ENCODE peak calls at places on chromosomes 4 and X, in six cellular contexts. E is thoracic aorta, K is astrocyte of the spinal cord, J is right cardiac atrium, I is heart right ventricle, F is K562. W is an unnamed sample.

GRCh38 chr4:78237360-78237759 is 180.2 kb downstream of the FRAS1 start:
- DNase-seq in E (no peak), K (no peak), J (no peak), I (no peak), F (no peak), W (no peak)

GRCh38 chr4:4735136-4735754 is 124.2 kb upstream of the MSX1 start:
- DNase-seq in E (no peak), K (no peak), J (no peak), I (no peak), F (no peak), W (no peak)

GRCh38 chrX:5852941-5853340 is 375.7 kb downstream of the NLGN4X start:
- DNase-seq in E (no peak), K (no peak), J (no peak), I (no peak), F (no peak), W (no peak)

GRCh38 chr4:17719106-17719505 is 62.3 kb downstream of the FAM184B start:
- DNase-seq in E (no peak), K (no peak), J (no peak), I (no peak), F (no peak), W (no peak)

GRCh38 chr4:7857238-7857701 is 82.4 kb downstream of the AFAP1 start:
- DNase-seq in E (no peak), K (peak; percentile 89), J (peak; percentile 60), I (no peak), F (no peak), W (no peak)

GRCh38 chr4:174590336-174590735 is 68.0 kb upstream of the HPGD start:
- DNase-seq in E (no peak), K (no peak), J (no peak), I (no peak), F (no peak), W (no peak)

GRCh38 chr4:1278336-1278670 is 11.4 kb upstream of the MAEA start:
- DNase-seq in E (no peak), K (no peak), J (no peak), I (no peak), F (no peak), W (no peak)

GRCh38 chr4:5632043-5632440 is 76.3 kb downstream of the EVC2 start:
- DNase-seq in E (no peak), K (no peak), J (no peak), I (no peak), F (no peak), W (no peak)

GRCh38 chr4:129429566-129430339 is 333.8 kb downstream of the C4orf33 start:
- DNase-seq in E (no peak), K (peak; percentile 22), J (peak; percentile 15), I (no peak), F (no peak), W (no peak)

GRCh38 chrX:73028876-73029275 is 26.1 kb downstream of the PABPC1L2B start:
- DNase-seq in E (no peak), K (no peak), J (no peak), I (no peak), F (no peak), W (no peak)

GRCh38 chr4:178937130-178937529 is 1494.9 kb upstream of the AGA start:
- DNase-seq in E (no peak), K (peak; percentile 24), J (no peak), I (no peak), F (no peak), W (no peak)

GRCh38 chr4:21447320-21448055 is 501.1 kb downstream of the KCNIP4 start:
- DNase-seq in E (no peak), K (no peak), J (no peak), I (no peak), F (no peak), W (no peak)

GRCh38 chr4:74423101-74423500 is 21.8 kb upstream of the AREG start:
- DNase-seq in E (no peak), K (peak; percentile 59), J (peak; percentile 63), I (no peak), F (no peak), W (no peak)

GRCh38 chr4:97498875-97499274 is 644.4 kb downstream of the STPG2 start:
- DNase-seq in E (no peak), K (peak; percentile 87), J (no peak), I (no peak), F (no peak), W (no peak)

GRCh38 chr4:106588906-106589305 is 220.3 kb upstream of the GIMD1 start:
- DNase-seq in E (no peak), K (no peak), J (no peak), I (no peak), F (no peak), W (no peak)

GRCh38 chrX:134990475-134991473 is at the start of gene SMIM10:
- DNase-seq in E (peak; percentile 9), K (peak; percentile 80), J (peak; percentile 87), I (peak; percentile 84), F (peak; percentile 83), W (peak; percentile 14)

GRCh38 chr4:159386620-159387019 is 283.7 kb downstream of the RAPGEF2 start:
- DNase-seq in E (no peak), K (no peak), J (no peak), I (no peak), F (no peak), W (no peak)

GRCh38 chr4:169253087-169253675 is 17.6 kb downstream of the SH3RF1 start:
- DNase-seq in E (no peak), K (peak; percentile 46), J (no peak), I (no peak), F (no peak), W (no peak)

GRCh38 chrX:103356023-103356798 is at the start of gene TCEAL9:
- DNase-seq in E (no peak), K (peak; percentile 69), J (peak; percentile 61), I (peak; percentile 28), F (peak; percentile 14), W (peak; percentile 40)

GRCh38 chrX:74535211-74535621 is 79.2 kb downstream of the RLIM start:
- DNase-seq in E (no peak), K (peak; percentile 67), J (no peak), I (no peak), F (peak; percentile 13), W (peak; percentile 35)

GRCh38 chr4:52069566-52069965 is 18.5 kb downstream of the SPATA18 start:
- DNase-seq in E (no peak), K (no peak), J (no peak), I (no peak), F (no peak), W (no peak)

GRCh38 chrX:136425996-136426395 is 61.8 kb upstream of the BRS3 start:
- DNase-seq in E (no peak), K (no peak), J (no peak), I (no peak), F (no peak), W (no peak)

GRCh38 chr4:117420966-117421365 is 335.6 kb upstream of the TRAM1L1 start:
- DNase-seq in E (no peak), K (no peak), J (no peak), I (no peak), F (no peak), W (no peak)

GRCh38 chr4:22502895-22503814 is 12.7 kb downstream of the ADGRA3 start:
- DNase-seq in E (no peak), K (no peak), J (no peak), I (no peak), F (no peak), W (no peak)

GRCh38 chr4:10960386-10960785 is 275.8 kb upstream of the CLNK start:
- DNase-seq in E (no peak), K (no peak), J (no peak), I (no peak), F (no peak), W (no peak)

GRCh38 chrX:103941201-103941975 is 21.0 kb upstream of the TMSB15B start:
- DNase-seq in E (no peak), K (peak; percentile 19), J (no peak), I (no peak), F (peak; percentile 25), W (peak; percentile 42)

DNA sequence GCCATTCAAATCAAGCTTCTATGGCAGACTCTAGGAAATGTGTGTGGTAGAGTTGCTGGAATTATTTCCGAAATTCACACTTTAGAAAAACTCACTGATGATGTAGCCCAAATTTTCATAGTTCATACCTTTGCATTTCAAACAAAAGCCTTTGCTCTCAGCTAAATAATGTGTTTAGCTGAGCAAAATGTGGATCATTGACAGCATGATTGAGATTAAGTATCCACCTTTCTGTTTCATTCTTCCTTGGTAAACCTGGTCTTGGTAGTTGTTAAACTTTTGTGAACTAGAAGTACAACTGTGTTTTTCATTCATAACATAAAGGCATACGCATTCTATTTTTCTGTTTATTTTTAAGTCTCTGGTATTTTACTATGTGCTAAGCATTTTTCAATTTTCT is 7.2 kb downstream of the PCDH7 start:
- DNase-seq in E (no peak), K (no peak), J (no peak), I (no peak), F (no peak), W (no peak)
- H3K4me3 ChIP-seq in E (peak overlapping the region; percentile 83), K (no peak overlapping the region), J (no peak overlapping the region), I (no peak overlapping the region), F (no peak overlapping the region), W (no peak overlapping the region)

DNA sequence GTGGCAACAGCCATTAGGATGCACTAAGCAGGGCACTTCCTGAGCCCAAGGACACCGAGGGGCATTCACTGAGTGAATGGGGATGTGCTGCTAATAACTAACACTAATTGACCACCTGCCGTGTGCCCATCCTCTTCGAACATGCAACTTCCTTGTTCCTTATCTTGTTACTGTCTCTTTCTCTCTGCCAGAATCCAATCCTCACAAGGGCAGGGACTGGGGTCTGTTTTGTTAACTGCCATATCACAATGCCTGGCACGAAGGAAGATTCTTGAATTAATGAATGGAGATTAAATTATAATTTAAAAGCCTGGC is 1.3 kb downstream of the ERAS start:
- DNase-seq in E (no peak), K (no peak), J (no peak), I (no peak), F (no peak), W (no peak)
- H3K4me3 ChIP-seq in E (no peak overlapping the region), K (no peak overlapping the region), J (no peak overlapping the region), I (no peak overlapping the region), F (no peak overlapping the region), W (no peak overlapping the region)

DNA sequence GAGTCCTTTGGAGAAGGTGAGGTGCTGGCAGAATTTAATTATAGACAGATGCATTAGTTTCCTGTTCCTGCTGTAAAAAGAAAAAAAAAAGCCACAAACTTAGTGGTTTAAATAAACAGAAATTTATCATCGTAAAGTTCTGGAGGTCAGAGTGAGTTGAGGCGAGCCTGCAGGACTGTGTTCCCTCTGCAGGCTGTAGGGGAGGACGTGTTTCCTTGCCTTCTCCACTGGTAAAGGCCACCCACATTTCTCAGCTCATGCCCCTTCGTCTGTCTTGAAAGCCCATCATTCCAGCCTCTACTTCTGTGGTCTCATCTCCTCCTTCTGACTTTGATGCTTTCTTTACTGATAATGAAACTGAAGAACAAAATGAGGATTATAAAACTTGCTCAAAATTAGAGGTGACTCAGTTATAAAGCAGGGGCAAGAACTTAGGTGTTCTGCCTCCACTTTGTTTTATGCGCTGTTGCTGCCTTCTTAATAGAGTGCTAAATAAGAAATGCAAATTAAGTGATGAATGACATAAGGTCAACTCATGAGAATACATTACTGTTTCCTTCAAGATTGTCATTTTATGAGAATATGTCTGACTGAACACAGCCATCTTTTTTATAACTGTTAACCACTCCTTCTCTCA is 143.1 kb downstream of the STIM2 start:
- DNase-seq in E (no peak), K (peak; percentile 43), J (no peak), I (no peak), F (no peak), W (no peak)
- H3K4me3 ChIP-seq in E (no peak overlapping the region), K (no peak overlapping the region), J (no peak overlapping the region), I (no peak overlapping the region), F (no peak overlapping the region), W (no peak overlapping the region)

GRCh38 chr4:2837110-2837903 is 6.3 kb upstream of the ADD1 start:
- DNase-seq in E (no peak), K (no peak), J (no peak), I (peak; percentile 15), F (no peak), W (peak; percentile 1)
- H3K4me3 ChIP-seq in E (peak overlapping the region; percentile 66), K (no peak overlapping the region), J (no peak overlapping the region), I (no peak overlapping the region), F (no peak overlapping the region), W (no peak overlapping the region)